ENCODE peak calls at places on chromosomes 6 and 20, in four cellular contexts. C is DND-41, I is HCEC 1CT, T is uterus. V is an unnamed sample.

GRCh38 chr6:155273438-155273837 is 9.6 kb downstream of the CLDN20 start:
- DNase-seq in C (no peak), I (peak; percentile 96), T (no peak), V (no peak)

GRCh38 chr20:58718121-58718563 is 25.5 kb downstream of the NPEPL1 start:
- DNase-seq in C (no peak), T (peak; percentile 9), I (no peak), V (no peak)

GRCh38 chr20:6711950-6712634 is 55.4 kb upstream of the BMP2 start:
- DNase-seq in C (no peak), I (no peak), T (no peak), V (no peak)

GRCh38 chr20:54002056-54002575 is 68.3 kb downstream of the BCAS1 start:
- DNase-seq in I (no peak), T (no peak), C (no peak), V (no peak)

GRCh38 chr20:57277398-57278105 is 11.1 kb upstream of the BMP7 start:
- DNase-seq in I (no peak), C (no peak), T (no peak), V (no peak)

GRCh38 chr6:64520050-64520449 is 884.4 kb downstream of the PHF3 start:
- DNase-seq in T (no peak), C (no peak), I (peak; percentile 85), V (no peak)

GRCh38 chr6:118908441-118908840 is 14.5 kb downstream of the ASF1A start:
- DNase-seq in I (no peak), C (no peak), T (no peak), V (no peak)

GRCh38 chr6:95569560-95569959 is 7.8 kb upstream of the MANEA start:
- DNase-seq in T (no peak), C (no peak), I (no peak), V (no peak)

GRCh38 chr6:27096834-27097511 is 150.5 kb upstream of the PRSS16 start:
- DNase-seq in T (no peak), I (peak; percentile 63), C (no peak), V (peak; percentile 18)

GRCh38 chr20:6579824-6580223 is 187.7 kb upstream of the BMP2 start:
- DNase-seq in I (no peak), C (no peak), T (no peak), V (no peak)

GRCh38 chr6:118284736-118285360 is 263.2 kb upstream of the PLN start:
- DNase-seq in I (peak; percentile 27), T (no peak), C (no peak), V (no peak)

GRCh38 chr20:45781391-45781931 is 10.2 kb downstream of the WFDC3 start:
- DNase-seq in T (no peak), I (peak; percentile 98), C (no peak), V (no peak)

GRCh38 chr6:14857501-14857900 is 388.4 kb upstream of the JARID2 start:
- DNase-seq in I (no peak), T (peak; percentile 22), C (peak; percentile 12), V (no peak)

GRCh38 chr20:47660983-47661711 is 124.1 kb downstream of the SULF2 start:
- DNase-seq in C (no peak), I (no peak), T (no peak), V (no peak)

GRCh38 chr20:4150095-4150492 is 134.7 kb upstream of the RNF24 start:
- DNase-seq in T (no peak), C (no peak), I (peak; percentile 22), V (no peak)

GRCh38 chr20:37902504-37903313 is at the start of gene VSTM2L:
- DNase-seq in I (peak; percentile 70), C (no peak), T (peak; percentile 26), V (no peak)

GRCh38 chr6:4459032-4459431 is 317.2 kb upstream of the CDYL start:
- DNase-seq in C (no peak), I (peak; percentile 87), T (no peak), V (no peak)

GRCh38 chr20:58850693-58851174 is at the start of gene GNAS-AS1:
- DNase-seq in T (peak; percentile 78), C (no peak), I (peak; percentile 75), V (peak; percentile 81)

GRCh38 chr6:16504608-16505007 is 256.7 kb downstream of the ATXN1 start:
- DNase-seq in I (no peak), T (no peak), C (no peak), V (no peak)